ENCODE peak calls at places on chromosomes 11 and 22, in ten cellular contexts. S is sigmoid colon, J is spleen, C is fibroblast of mammary gland, P is cardiac fibroblast, D is thoracic aorta, U is astrocyte of the spinal cord, V is right atrium auricular region, T is Caco-2, F is gastrocnemius medialis. B is an unnamed sample.

GRCh38 chr11:36126703-36127102 is 162.5 kb downstream of the COMMD9 start:
- DNase-seq in S (no peak), J (no peak), C (no peak), P (no peak), D (no peak), U (peak), V (no peak), T (no peak), F (no peak), B (no peak)

GRCh38 chr11:15142838-15143237 is 28.1 kb downstream of the INSC start:
- DNase-seq in S (no peak), J (no peak), C (no peak), P (no peak), D (no peak), U (no peak), V (no peak), T (no peak), F (no peak), B (no peak)

GRCh38 chr11:69915501-69916250 is 96.5 kb upstream of the FGF3 start:
- DNase-seq in S (peak), J (peak), C (peak), P (peak), D (peak), U (peak), V (peak), T (peak), F (peak), B (peak)

GRCh38 chr11:111635706-111636045 is 33.4 kb downstream of the SIK2 start:
- DNase-seq in S (peak), J (no peak), C (peak), P (peak), D (no peak), U (peak), V (no peak), T (no peak), F (peak), B (peak)

GRCh38 chr11:115916596-115916995 is 412.4 kb upstream of the CADM1 start:
- DNase-seq in S (no peak), J (no peak), C (no peak), P (no peak), D (no peak), U (no peak), V (no peak), T (no peak), F (no peak), B (no peak)

GRCh38 chr11:120590472-120590871 is 78.9 kb downstream of the GRIK4 start:
- DNase-seq in S (no peak), J (peak), C (peak), P (no peak), D (no peak), U (no peak), V (no peak), T (no peak), F (no peak), B (no peak)

GRCh38 chr22:28009272-28009827 is 90.3 kb upstream of the PITPNB start:
- DNase-seq in S (peak), J (peak), C (peak), P (peak), D (peak), U (peak), V (no peak), T (peak), F (peak), B (peak)

GRCh38 chr11:86491048-86491447 is 116.4 kb downstream of the CCDC81 start:
- DNase-seq in S (no peak), J (no peak), C (no peak), P (no peak), D (no peak), U (peak), V (no peak), T (no peak), F (no peak), B (no peak)

GRCh38 chr11:102495161-102496042 is 35.1 kb downstream of the MMP7 start:
- DNase-seq in S (no peak), J (no peak), C (peak), P (peak), D (no peak), U (peak), V (no peak), T (peak), F (peak), B (no peak)

GRCh38 chr11:75642402-75643113 is 26.3 kb downstream of the MAP6 start:
- DNase-seq in S (no peak), J (no peak), C (no peak), P (no peak), D (no peak), U (no peak), V (no peak), T (no peak), F (no peak), B (no peak)

GRCh38 chr11:108670381-108670930 is 5.6 kb downstream of the DDX10 start:
- DNase-seq in S (no peak), J (no peak), C (peak), P (no peak), D (no peak), U (no peak), V (no peak), T (no peak), F (no peak), B (no peak)

GRCh38 chr22:37472418-37473006 is 13.7 kb downstream of the MFNG start:
- DNase-seq in S (no peak), J (no peak), C (peak), P (peak), D (no peak), U (no peak), V (no peak), T (peak), F (no peak), B (no peak)

GRCh38 chr11:119827113-119827512 is 98.1 kb upstream of the NECTIN1 start:
- DNase-seq in S (no peak), J (no peak), C (no peak), P (no peak), D (no peak), U (no peak), V (no peak), T (no peak), F (no peak), B (no peak)

GRCh38 chr11:32045456-32045855 is 45.4 kb upstream of the RCN1 start:
- DNase-seq in S (no peak), J (no peak), C (no peak), P (no peak), D (no peak), U (no peak), V (no peak), T (no peak), F (no peak), B (no peak)

GRCh38 chr11:2944953-2945756 is 15.9 kb upstream of the PHLDA2 start:
- DNase-seq in S (peak), J (peak), C (peak), P (peak), D (peak), U (peak), V (peak), T (no peak), F (peak), B (peak)

GRCh38 chr11:29051935-29052334 is 943.7 kb downstream of the METTL15 start:
- DNase-seq in S (no peak), J (no peak), C (no peak), P (peak), D (no peak), U (peak), V (no peak), T (no peak), F (no peak), B (no peak)

GRCh38 chr22:17570851-17571631 is 7.7 kb downstream of the SLC25A18 start:
- DNase-seq in S (peak), J (peak), C (peak), P (peak), D (peak), U (peak), V (peak), T (no peak), F (peak), B (peak)

GRCh38 chr11:12446863-12447262 is 69.5 kb downstream of the PARVA start:
- DNase-seq in S (no peak), J (no peak), C (no peak), P (no peak), D (no peak), U (no peak), V (no peak), T (no peak), F (no peak), B (no peak)

GRCh38 chr11:15622231-15622890 is 507.6 kb downstream of the INSC start:
- DNase-seq in S (no peak), J (no peak), C (no peak), P (no peak), D (no peak), U (no peak), V (no peak), T (no peak), F (no peak), B (no peak)

GRCh38 chr11:12502950-12503579 is 125.7 kb downstream of the PARVA start:
- DNase-seq in S (no peak), J (no peak), C (peak), P (peak), D (no peak), U (peak), V (no peak), T (no peak), F (no peak), B (no peak)

GRCh38 chr11:45211732-45212131 is 65.3 kb downstream of the PRDM11 start:
- DNase-seq in S (peak), J (no peak), C (no peak), P (no peak), D (no peak), U (no peak), V (no peak), T (no peak), F (no peak), B (no peak)
- TF ChIP-seq CTCF in S (no peak), J (no peak), C (no peak), P (no peak), D (no peak), U (no peak), V (no peak), T (no peak), F (no peak), B (no peak)

GRCh38 chr22:44622685-44623084 is 79.3 kb upstream of the PRR5 start:
- DNase-seq in S (no peak), J (peak), C (no peak), P (no peak), D (no peak), U (no peak), V (no peak), T (no peak), F (no peak), B (no peak)
- H3K4me3 ChIP-seq in S (no peak), J (no peak), C (no peak), P (no peak), D (no peak), U (no peak), V (no peak), T (no peak), F (no peak), B (no peak)

DNA sequence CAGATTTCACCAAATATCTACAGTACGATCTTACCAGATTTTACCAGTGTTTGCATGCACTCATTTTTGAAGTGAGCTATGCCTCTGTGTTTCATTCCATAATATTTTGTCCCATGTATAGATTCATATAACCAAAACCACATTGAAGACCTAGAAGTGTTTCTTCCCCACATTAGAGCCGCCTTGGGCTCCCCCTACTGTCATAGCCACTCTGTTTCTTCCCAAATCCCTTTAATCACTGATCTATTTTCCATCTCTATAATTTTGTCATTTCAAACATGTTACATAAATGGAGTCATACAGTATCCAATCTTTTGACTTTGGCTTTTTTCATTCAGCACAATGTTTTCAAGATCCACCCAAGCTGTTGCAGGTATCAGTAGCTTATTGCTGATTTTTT is 12.7 kb downstream of the MRGPRX3 start:
- DNase-seq in S (no peak), J (no peak), C (peak), P (peak), D (no peak), U (no peak), V (no peak), T (no peak), F (no peak), B (no peak)
- TF ChIP-seq CTCF in S (no peak), J (no peak), C (peak), P (peak), D (no peak), U (peak), V (no peak), T (no peak), F (no peak), B (no peak)

GRCh38 chr22:29631725-29632124 is 28.3 kb downstream of the NF2 start:
- DNase-seq in S (no peak), J (no peak), C (no peak), P (no peak), D (no peak), U (no peak), V (no peak), T (no peak), F (no peak), B (no peak)

GRCh38 chr22:29630180-29630498 is 26.7 kb downstream of the NF2 start:
- DNase-seq in S (no peak), J (no peak), C (no peak), P (no peak), D (no peak), U (no peak), V (no peak), T (no peak), F (no peak), B (no peak)

GRCh38 chr22:29630987-29631386 is 27.6 kb downstream of the NF2 start:
- DNase-seq in S (no peak), J (no peak), C (no peak), P (no peak), D (no peak), U (no peak), V (no peak), T (no peak), F (no peak), B (no peak)

GRCh38 chr22:29628982-29629381 is 25.5 kb downstream of the NF2 start:
- DNase-seq in S (no peak), J (no peak), C (no peak), P (no peak), D (no peak), U (no peak), V (no peak), T (no peak), F (no peak), B (no peak)

DNA sequence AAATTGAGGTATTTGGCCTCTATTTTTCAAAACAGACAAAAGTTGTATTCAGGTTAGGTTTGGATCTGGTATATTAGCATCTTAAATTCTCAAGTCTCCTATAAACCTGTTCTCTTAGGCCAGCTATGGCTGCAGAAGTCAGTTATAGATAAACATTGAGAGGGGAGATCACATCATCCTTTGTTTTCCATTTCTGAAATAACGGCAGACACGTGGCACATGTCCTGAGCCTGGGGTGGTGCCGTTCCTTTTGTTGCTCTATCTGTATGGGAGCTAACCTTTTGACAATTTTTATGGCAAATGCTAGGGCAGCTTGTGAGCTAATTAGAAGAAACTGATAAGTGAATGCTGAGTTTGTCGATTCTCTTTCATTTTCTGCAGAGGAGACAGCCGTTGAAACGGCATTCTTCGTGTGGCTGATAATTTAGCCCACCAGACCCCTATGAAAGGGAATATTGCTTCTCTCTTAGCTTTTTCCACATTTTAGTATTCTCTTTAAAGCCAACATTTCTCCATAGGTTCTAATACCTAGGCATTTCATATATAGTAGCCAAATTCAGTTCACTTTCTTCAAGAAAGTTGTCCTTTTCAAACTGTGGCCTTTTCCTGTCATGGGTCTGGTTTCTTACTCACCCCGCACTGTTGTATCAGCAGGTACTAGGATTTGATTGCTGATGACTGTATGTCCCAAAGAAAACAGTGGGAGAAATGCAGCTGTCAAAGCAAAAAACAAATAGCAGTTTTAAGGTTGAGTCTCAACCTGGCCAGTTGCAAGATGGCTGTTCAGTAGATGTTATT is 26.1 kb downstream of the NF2 start:
- DNase-seq in S (no peak), J (no peak), C (no peak), P (no peak), D (no peak), U (no peak), V (no peak), T (no peak), F (no peak), B (no peak)
- H3K4me3 ChIP-seq in S (no peak), J (no peak), C (no peak), P (no peak), D (no peak), U (no peak), V (no peak), T (no peak), F (no peak), B (no peak)

GRCh38 chr22:44623771-44624510 is 78.1 kb upstream of the PRR5 start:
- DNase-seq in S (no peak), J (peak), C (no peak), P (peak), D (no peak), U (no peak), V (no peak), T (no peak), F (no peak), B (no peak)
- TF ChIP-seq CTCF in S (peak), J (no peak), C (no peak), P (peak), D (no peak), U (peak), V (peak), T (no peak), F (no peak), B (peak)

GRCh38 chr11:118153976-118154375 is 1.4 kb upstream of the SCN4B start:
- DNase-seq in S (no peak), J (no peak), C (no peak), P (no peak), D (no peak), U (no peak), V (no peak), T (no peak), F (no peak), B (no peak)
- H3K4me3 ChIP-seq in S (no peak), J (no peak), C (no peak), P (no peak), D (no peak), U (no peak), V (no peak), T (no peak), F (no peak), B (no peak)